ENCODE peak calls at places on chromosomes 11 and 22, in four cellular contexts. One of them, this sample, is unnamed.

GRCh38 chr22:29081499-29082236 is 8.8 kb downstream of the KREMEN1 start:
- DNase-seq in adrenal gland: peak
- DNase-seq in psoas muscle: no peak
- DNase-seq in AG10803: no peak
- DNase-seq in this sample: no peak

GRCh38 chr22:25203082-25203481 is 3.4 kb downstream of the CRYBB3 start:
- DNase-seq in adrenal gland: no peak
- DNase-seq in psoas muscle: no peak
- DNase-seq in AG10803: no peak
- DNase-seq in this sample: no peak

GRCh38 chr11:34564406-34564805 is 50.8 kb upstream of the ELF5 start:
- DNase-seq in adrenal gland: no peak
- DNase-seq in psoas muscle: no peak
- DNase-seq in AG10803: no peak
- DNase-seq in this sample: no peak

GRCh38 chr11:94175545-94175944 is 46.9 kb downstream of the PANX1 start:
- DNase-seq in adrenal gland: no peak
- DNase-seq in psoas muscle: no peak
- DNase-seq in AG10803: peak
- DNase-seq in this sample: peak

GRCh38 chr22:37636186-37636948 is 3.1 kb upstream of the SH3BP1 start:
- DNase-seq in adrenal gland: no peak
- DNase-seq in psoas muscle: no peak
- DNase-seq in AG10803: peak
- DNase-seq in this sample: peak

GRCh38 chr11:3109921-3110706 is 52.9 kb upstream of the CARS1 start:
- DNase-seq in adrenal gland: peak
- DNase-seq in psoas muscle: peak
- DNase-seq in AG10803: peak
- DNase-seq in this sample: no peak

GRCh38 chr22:45907996-45908395 is 69.0 kb downstream of the WNT7B start:
- DNase-seq in adrenal gland: no peak
- DNase-seq in psoas muscle: no peak
- DNase-seq in AG10803: no peak
- DNase-seq in this sample: no peak

GRCh38 chr22:23237841-23238240 is 57.5 kb downstream of the BCR start:
- DNase-seq in adrenal gland: no peak
- DNase-seq in psoas muscle: no peak
- DNase-seq in AG10803: no peak
- DNase-seq in this sample: no peak

GRCh38 chr11:70934999-70935768 is 317.2 kb downstream of the SHANK2 start:
- DNase-seq in adrenal gland: no peak
- DNase-seq in psoas muscle: no peak
- DNase-seq in AG10803: no peak
- DNase-seq in this sample: no peak

GRCh38 chr11:44303401-44303938 is 6.5 kb downstream of the ALX4 start:
- DNase-seq in adrenal gland: no peak
- DNase-seq in psoas muscle: no peak
- DNase-seq in AG10803: no peak
- DNase-seq in this sample: no peak

GRCh38 chr11:44306469-44307244 is 3.3 kb downstream of the ALX4 start:
- DNase-seq in adrenal gland: no peak
- DNase-seq in psoas muscle: no peak
- DNase-seq in AG10803: no peak
- DNase-seq in this sample: no peak

GRCh38 chr11:44305643-44306468 is 4.1 kb downstream of the ALX4 start:
- DNase-seq in adrenal gland: no peak
- DNase-seq in psoas muscle: no peak
- DNase-seq in AG10803: no peak
- DNase-seq in this sample: no peak

GRCh38 chr11:44305149-44305642 is 4.7 kb downstream of the ALX4 start:
- DNase-seq in adrenal gland: no peak
- DNase-seq in psoas muscle: no peak
- DNase-seq in AG10803: no peak
- DNase-seq in this sample: no peak

GRCh38 chr11:44304091-44305084 is 5.6 kb downstream of the ALX4 start:
- DNase-seq in adrenal gland: no peak
- DNase-seq in psoas muscle: no peak
- DNase-seq in AG10803: no peak
- DNase-seq in this sample: no peak
- H3K4me3 ChIP-seq in adrenal gland: peak
- H3K4me3 ChIP-seq in psoas muscle: peak
- H3K4me3 ChIP-seq in AG10803: no peak
- H3K4me3 ChIP-seq in this sample: no peak

GRCh38 chr11:113587318-113587739 is 112.1 kb upstream of the DRD2 start:
- DNase-seq in adrenal gland: no peak
- DNase-seq in psoas muscle: no peak
- DNase-seq in AG10803: peak
- DNase-seq in this sample: peak
- TF ChIP-seq CTCF in adrenal gland: no peak
- TF ChIP-seq CTCF in psoas muscle: no peak
- TF ChIP-seq CTCF in AG10803: no peak
- TF ChIP-seq CTCF in this sample: no peak

GRCh38 chr11:76802151-76802550 is 19.0 kb downstream of the TSKU start:
- DNase-seq in adrenal gland: no peak
- DNase-seq in psoas muscle: no peak
- DNase-seq in AG10803: no peak
- DNase-seq in this sample: no peak
- H3K4me3 ChIP-seq in adrenal gland: no peak
- H3K4me3 ChIP-seq in psoas muscle: no peak
- H3K4me3 ChIP-seq in AG10803: no peak
- H3K4me3 ChIP-seq in this sample: no peak

DNA sequence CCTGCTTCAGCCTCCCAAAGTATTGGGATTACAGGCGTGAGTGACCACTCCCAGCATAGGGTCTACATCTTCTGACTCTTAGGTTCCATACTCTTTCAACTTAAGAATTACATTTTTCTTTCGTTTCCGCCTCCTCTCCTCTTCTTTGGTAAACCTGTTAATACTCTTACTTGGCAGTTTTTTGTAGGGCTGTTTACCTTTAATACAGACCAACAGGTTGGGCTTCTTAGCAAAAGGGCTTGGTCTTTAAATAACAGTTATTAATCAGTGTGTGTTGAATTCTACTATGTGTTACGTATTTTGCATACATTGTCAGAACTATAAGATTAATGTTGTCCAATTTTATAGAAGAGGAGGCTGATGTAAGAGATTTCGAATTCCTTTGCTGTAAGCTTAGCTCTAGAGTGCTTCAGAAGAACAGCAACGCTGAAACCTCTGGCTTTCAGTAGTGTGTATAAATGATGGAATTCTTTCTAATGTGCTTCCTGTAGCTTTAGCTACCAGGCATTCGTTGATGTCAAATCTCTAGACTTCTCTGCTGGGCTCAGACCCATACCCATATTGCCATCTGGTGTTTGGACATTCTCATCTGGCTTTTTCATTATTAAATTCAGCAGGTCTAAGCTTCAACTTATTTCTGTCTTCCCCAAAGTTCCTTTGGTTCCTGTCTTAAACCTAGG is 3.1 kb downstream of the FDX1 start:
- DNase-seq in adrenal gland: no peak
- DNase-seq in psoas muscle: no peak
- DNase-seq in AG10803: peak
- DNase-seq in this sample: peak
- TF ChIP-seq CTCF in adrenal gland: no peak
- TF ChIP-seq CTCF in psoas muscle: no peak
- TF ChIP-seq CTCF in AG10803: peak
- TF ChIP-seq CTCF in this sample: no peak

DNA sequence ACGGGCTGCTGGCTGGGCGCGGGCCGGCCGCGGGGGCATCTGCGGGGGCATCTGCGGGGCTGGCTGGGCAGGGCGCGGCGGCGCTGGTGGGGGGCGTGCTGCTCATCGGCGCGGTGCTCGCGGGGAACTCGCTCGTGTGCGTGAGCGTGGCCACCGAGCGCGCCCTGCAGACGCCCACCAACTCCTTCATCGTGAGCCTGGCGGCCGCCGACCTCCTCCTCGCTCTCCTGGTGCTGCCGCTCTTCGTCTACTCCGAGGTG is 194 bp downstream of the DRD4 start:
- DNase-seq in adrenal gland: no peak
- DNase-seq in psoas muscle: no peak
- DNase-seq in AG10803: no peak
- DNase-seq in this sample: no peak
- H3K4me3 ChIP-seq in adrenal gland: peak
- H3K4me3 ChIP-seq in psoas muscle: peak
- H3K4me3 ChIP-seq in AG10803: no peak
- H3K4me3 ChIP-seq in this sample: no peak

DNA sequence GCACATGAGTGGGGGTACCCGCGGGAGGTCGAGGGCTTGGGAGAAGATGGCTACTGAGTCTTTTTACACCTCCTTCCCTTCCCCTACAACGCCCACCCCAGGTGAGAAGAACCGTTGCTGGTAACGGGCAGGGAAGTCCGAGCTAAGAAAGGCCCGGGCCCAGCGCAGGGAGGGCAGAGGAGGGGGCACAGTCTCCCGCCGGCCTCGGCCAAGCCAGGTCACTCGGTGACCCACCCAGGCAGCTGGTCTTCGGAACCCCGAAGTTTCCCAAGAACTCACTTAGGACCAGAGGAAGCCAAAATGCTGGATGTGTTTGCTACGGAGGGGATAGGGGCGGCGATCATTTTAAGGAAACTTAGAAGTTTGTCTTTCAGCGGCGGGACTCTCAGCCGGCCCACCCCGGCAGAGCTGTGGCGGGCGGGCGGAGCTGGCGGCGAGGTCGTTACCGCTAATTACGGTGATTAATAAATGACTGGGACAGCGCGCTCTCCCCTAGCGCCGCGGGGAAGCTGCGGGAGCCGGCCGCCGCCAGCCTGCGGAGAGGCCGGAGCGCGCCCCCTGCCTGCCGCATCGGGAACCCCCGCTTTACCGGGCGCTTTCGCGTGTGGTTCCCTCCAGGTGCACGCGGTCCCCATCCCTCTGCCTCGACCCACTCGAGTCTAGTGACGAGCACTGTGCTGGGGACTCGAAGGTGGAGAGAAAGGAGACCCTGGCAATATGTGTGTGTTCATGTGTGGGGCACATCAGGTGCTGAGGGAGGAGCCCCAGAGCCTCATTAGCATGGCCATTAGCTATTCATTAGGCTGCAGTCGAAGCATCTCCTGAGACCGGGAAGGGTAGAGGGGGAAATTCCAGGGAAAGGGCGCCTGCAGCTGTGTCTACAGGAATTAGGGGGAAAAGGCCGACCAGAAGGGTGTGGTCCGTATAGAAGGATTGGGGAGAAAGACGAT is 945 bp downstream of the ROBO3 start:
- DNase-seq in adrenal gland: no peak
- DNase-seq in psoas muscle: peak
- DNase-seq in AG10803: peak
- DNase-seq in this sample: peak
- TF ChIP-seq CTCF in adrenal gland: peak
- TF ChIP-seq CTCF in psoas muscle: peak
- TF ChIP-seq CTCF in AG10803: peak
- TF ChIP-seq CTCF in this sample: peak

GRCh38 chr11:16924462-16924825 is 89.8 kb downstream of the PLEKHA7 start:
- DNase-seq in adrenal gland: no peak
- DNase-seq in psoas muscle: no peak
- DNase-seq in AG10803: no peak
- DNase-seq in this sample: no peak
- H3K4me3 ChIP-seq in adrenal gland: peak
- H3K4me3 ChIP-seq in psoas muscle: peak
- H3K4me3 ChIP-seq in AG10803: no peak
- H3K4me3 ChIP-seq in this sample: no peak

GRCh38 chr11:46127150-46127638 is 5.9 kb upstream of the PHF21A start:
- DNase-seq in adrenal gland: peak
- DNase-seq in psoas muscle: no peak
- DNase-seq in AG10803: peak
- DNase-seq in this sample: peak
- TF ChIP-seq CTCF in adrenal gland: no peak
- TF ChIP-seq CTCF in psoas muscle: no peak
- TF ChIP-seq CTCF in AG10803: peak
- TF ChIP-seq CTCF in this sample: peak

DNA sequence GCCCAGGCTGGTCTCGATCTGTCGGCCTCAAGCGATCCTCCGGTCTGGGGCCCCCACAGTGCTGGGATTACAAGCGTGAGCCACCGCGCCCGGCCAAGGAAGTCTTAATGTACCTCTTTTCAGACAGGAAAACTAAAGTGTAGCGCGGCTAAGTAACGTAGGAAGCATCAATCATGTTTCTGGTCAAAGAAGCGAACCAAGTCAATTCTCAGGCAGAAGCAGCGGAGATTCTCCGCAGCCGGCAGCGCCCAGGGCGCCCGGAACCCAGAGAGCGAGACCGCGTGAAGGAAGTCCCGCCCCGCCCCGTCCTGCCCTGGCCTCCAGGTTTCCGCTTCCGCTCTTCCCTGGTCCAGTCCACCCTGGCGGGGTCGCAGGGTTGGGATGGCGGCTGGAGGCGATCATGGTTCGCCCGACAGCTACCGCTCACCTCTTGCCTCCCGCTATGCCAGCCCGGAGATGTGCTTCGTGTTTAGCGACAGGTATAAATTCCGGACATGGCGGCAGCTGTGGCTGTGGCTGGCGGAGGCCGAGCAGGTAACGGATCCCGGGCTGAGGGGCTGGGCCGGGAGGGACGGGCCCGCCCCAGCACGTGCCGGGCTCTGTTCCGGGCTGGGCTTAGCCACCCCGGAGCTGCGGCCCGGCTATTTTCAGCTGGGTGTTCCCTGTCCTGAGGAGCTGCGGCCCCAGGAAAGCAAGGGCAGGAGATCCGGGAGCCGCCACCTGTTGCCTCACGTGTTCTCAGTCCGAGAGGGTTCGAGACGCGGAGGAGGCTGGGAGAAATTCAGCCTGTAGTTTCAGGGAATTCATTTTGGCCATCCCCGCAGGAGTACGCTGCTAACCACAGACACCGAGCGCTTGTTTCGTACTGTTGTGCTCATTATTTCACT is at the start of gene ADSL:
- DNase-seq in adrenal gland: peak
- DNase-seq in psoas muscle: peak
- DNase-seq in AG10803: peak
- DNase-seq in this sample: peak
- H3K4me3 ChIP-seq in adrenal gland: peak
- H3K4me3 ChIP-seq in psoas muscle: peak
- H3K4me3 ChIP-seq in AG10803: peak
- H3K4me3 ChIP-seq in this sample: peak

GRCh38 chr11:120512727-120513435 is 1.3 kb downstream of the GRIK4 start:
- DNase-seq in adrenal gland: peak
- DNase-seq in psoas muscle: no peak
- DNase-seq in AG10803: no peak
- DNase-seq in this sample: no peak
- TF ChIP-seq CTCF in adrenal gland: no peak
- TF ChIP-seq CTCF in psoas muscle: no peak
- TF ChIP-seq CTCF in AG10803: no peak
- TF ChIP-seq CTCF in this sample: no peak

This sample was measured in astrocyte of the spinal cord.